ENCODE peak calls at places on chromosomes 2 and 18, in six cellular contexts. J, M, A, W, E and N are unnamed samples.

GRCh38 chr2:115999039-115999438 is 1556.6 kb downstream of the DPP10 start:
- DNase-seq in M (no peak), E (no peak), A (no peak), W (no peak), J (no peak), N (no peak)

GRCh38 chr2:188292446-188293239 is 969 bp downstream of the GULP1 start:
- DNase-seq in E (peak), J (peak), M (peak), A (peak), W (peak), N (peak)

GRCh38 chr18:48007955-48008701 is 77.7 kb upstream of the SMAD2 start:
- DNase-seq in E (peak), A (no peak), M (no peak), J (peak), W (peak), N (peak)

GRCh38 chr18:78984941-78985784 is 5.5 kb downstream of the SALL3 start:
- DNase-seq in M (no peak), W (no peak), E (no peak), J (peak), A (no peak), N (no peak)

GRCh38 chr2:188456114-188456909 is 164.6 kb downstream of the GULP1 start:
- DNase-seq in J (no peak), W (no peak), M (no peak), A (no peak), E (no peak), N (no peak)

GRCh38 chr2:138029238-138029637 is 65.0 kb downstream of the HNMT start:
- DNase-seq in W (no peak), A (peak), J (no peak), M (no peak), E (no peak), N (no peak)

GRCh38 chr2:111094686-111095085 is 26.0 kb upstream of the BCL2L11 start:
- DNase-seq in E (no peak), J (no peak), W (no peak), A (no peak), M (no peak), N (no peak)

GRCh38 chr2:113979172-113980128 is 89.6 kb downstream of the ACTR3 start:
- DNase-seq in W (no peak), E (no peak), M (no peak), J (peak), A (no peak), N (peak)

GRCh38 chr2:195330513-195330956 is 326.5 kb upstream of the SLC39A10 start:
- DNase-seq in W (no peak), M (no peak), A (no peak), E (no peak), J (no peak), N (no peak)

GRCh38 chr2:762646-763045 is 85.4 kb upstream of the TMEM18 start:
- DNase-seq in W (no peak), A (no peak), J (no peak), E (no peak), M (no peak), N (no peak)

GRCh38 chr2:68279691-68280090 is 27.4 kb upstream of the PPP3R1 start:
- DNase-seq in M (no peak), J (no peak), E (no peak), A (no peak), W (peak), N (no peak)

GRCh38 chr2:36578343-36579296 is 19.3 kb downstream of the FEZ2 start:
- DNase-seq in A (no peak), J (peak), W (peak), E (no peak), M (no peak), N (no peak)

GRCh38 chr2:207432471-207432870 is 97.3 kb upstream of the CREB1 start:
- DNase-seq in M (no peak), E (no peak), W (no peak), J (no peak), A (peak), N (no peak)

DNA sequence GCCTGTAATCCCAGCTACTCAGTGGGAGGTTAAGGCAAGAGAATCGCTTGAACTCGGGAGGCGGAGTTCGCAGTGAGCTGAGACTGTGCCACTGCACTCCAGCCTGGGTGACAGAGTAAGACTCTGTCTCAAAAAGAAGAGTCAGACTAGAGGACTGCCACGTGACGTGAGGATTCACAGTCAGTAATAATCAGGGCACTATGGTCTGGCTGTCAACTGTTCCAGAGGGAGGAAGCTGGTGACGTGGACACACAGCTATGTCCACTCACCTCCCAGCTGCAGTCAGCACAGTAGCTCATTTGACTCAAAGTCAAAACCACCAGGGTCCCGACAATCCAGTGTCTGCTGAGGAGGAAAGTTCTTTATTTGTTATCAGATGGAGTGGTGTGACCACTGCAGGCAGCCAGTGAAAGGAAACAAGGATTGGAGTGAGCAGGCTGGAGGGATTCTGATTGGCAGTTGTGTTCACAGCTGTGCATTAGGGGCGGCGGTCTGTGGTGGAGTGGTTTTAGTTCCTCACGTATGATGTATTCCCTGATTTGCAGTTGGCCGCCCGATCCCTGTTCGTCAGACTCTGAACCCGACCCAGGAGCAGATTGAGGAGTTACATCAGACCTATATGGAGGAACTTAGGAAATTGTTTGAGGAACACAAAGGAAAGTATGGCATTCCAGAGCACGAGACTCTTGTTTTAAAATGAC is 37.9 kb downstream of the MOGAT1 start:
- DNase-seq in W (no peak), A (peak), M (peak), J (peak), E (peak), N (peak)
- TF ChIP-seq POLR2A in W (no peak), A (peak), M (no peak), J (no peak), E (no peak), N (peak)

GRCh38 chr2:46486441-46486840 is 7.1 kb downstream of the TMEM247 start:
- DNase-seq in W (no peak), A (no peak), M (no peak), J (no peak), E (no peak), N (no peak)

GRCh38 chr2:46489430-46489829 is 10.1 kb downstream of the TMEM247 start:
- DNase-seq in E (no peak), W (no peak), J (no peak), A (no peak), M (no peak), N (no peak)

GRCh38 chr2:46487667-46488333 is 8.4 kb downstream of the TMEM247 start:
- DNase-seq in J (peak), E (peak), M (peak), A (peak), W (no peak), N (peak)

GRCh38 chr2:46490521-46491141 is 11.3 kb downstream of the TMEM247 start:
- DNase-seq in J (no peak), M (no peak), W (no peak), E (peak), A (peak), N (peak)

GRCh38 chr2:46488389-46488788 is 9.0 kb downstream of the TMEM247 start:
- DNase-seq in W (no peak), E (no peak), M (no peak), J (no peak), A (no peak), N (no peak)
- H3K27ac ChIP-seq in W (no peak), E (no peak), M (no peak), J (no peak), A (no peak), N (peak)

GRCh38 chr2:20095469-20095868 is 44.0 kb upstream of the LAPTM4A start:
- DNase-seq in A (no peak), E (no peak), W (no peak), J (no peak), M (no peak), N (no peak)
- TF ChIP-seq CTCF in A (no peak), E (no peak), W (no peak), J (no peak), M (no peak), N (no peak)

DNA sequence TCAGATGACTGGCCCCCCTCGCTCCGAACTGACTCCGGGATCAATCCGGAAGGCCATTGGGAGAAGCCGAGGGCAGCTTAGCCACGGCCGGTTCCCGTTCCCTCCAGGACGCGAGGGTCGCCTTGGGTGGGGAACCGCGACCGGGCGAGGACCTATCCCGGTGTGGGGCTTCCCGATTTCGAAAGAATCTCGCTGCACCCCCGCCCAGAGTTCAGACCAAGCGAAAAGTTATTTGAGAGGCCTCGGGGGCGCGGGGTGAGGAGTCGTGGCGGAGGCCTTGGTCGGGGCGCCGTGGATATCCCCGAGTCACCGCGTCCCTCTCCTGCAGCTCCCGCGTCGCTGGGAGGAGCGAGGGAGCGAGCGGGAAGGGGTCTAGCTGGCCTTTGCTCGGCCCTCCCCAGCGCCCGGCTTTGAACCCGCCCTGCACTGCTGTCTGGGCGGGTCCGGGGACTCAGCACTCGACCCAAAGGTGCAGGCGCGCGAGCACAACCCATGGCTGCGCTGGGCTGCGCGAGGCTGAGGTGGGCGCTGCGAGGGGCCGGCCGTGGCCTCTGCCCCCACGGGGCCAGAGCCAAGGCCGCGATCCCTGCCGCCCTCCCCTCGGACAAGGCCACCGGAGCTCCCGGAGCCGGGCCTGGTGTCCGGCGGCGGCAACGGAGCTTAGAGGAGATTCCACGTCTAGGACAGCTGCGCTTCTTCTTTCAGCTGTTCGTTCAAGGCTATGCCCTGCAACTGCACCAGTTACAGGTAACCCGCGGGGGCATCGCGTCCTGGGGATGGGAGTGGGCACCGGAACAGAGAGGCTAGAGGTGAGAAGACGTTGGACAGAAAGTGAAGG is at the start of gene CYP27A1:
- DNase-seq in M (peak), E (peak), A (no peak), J (no peak), W (peak), N (peak)
- TF ChIP-seq POLR2A in M (no peak), E (peak), A (no peak), J (no peak), W (peak), N (no peak)

GRCh38 chr18:60691061-60691460 is 318.5 kb upstream of the MC4R start:
- DNase-seq in J (no peak), M (no peak), W (no peak), E (no peak), A (no peak), N (no peak)

GRCh38 chr18:60684843-60685513 is 312.4 kb upstream of the MC4R start:
- DNase-seq in M (no peak), A (peak), J (peak), E (no peak), W (no peak), N (no peak)

GRCh38 chr18:60686142-60686541 is 313.6 kb upstream of the MC4R start:
- DNase-seq in E (no peak), J (no peak), W (no peak), M (no peak), A (no peak), N (no peak)
- H3K27ac ChIP-seq in E (no peak), J (no peak), W (no peak), M (no peak), A (no peak), N (no peak)

GRCh38 chr2:146678516-146678915 is 1166.3 kb upstream of the ACVR2A start:
- DNase-seq in W (no peak), E (no peak), A (no peak), M (no peak), J (no peak), N (no peak)

GRCh38 chr2:146677280-146677679 is 1167.5 kb upstream of the ACVR2A start:
- DNase-seq in J (peak), M (no peak), A (peak), E (no peak), W (no peak), N (no peak)
- TF ChIP-seq CTCF in J (no peak), M (no peak), A (peak), E (no peak), W (no peak), N (no peak)

GRCh38 chr18:32460046-32460785 is 10.5 kb downstream of the GAREM1 start:
- DNase-seq in A (no peak), W (no peak), J (no peak), E (no peak), M (no peak), N (no peak)
- TF ChIP-seq POLR2A in A (no peak), W (no peak), J (no peak), E (no peak), M (no peak), N (no peak)

DNA sequence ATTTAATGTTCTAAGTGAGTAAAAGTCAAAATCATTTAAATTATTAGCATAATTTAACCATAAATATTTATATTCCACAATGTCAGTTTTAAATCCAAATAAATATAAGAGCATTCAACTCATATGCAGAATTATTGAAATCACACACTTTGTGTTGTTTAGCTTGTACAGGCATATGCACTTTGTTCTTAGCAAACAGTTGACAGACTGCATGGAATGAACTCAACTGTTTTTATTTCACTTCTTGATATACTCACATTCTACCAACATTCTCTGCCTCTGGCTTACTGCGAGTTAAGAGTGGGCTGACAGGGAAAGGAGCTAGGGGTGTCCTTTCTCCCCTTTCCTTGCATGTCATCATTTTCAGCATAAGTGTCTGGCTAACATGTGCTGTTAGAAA is 7.6 kb upstream of the PIEZO2 start:
- DNase-seq in W (no peak), A (no peak), J (no peak), E (no peak), M (no peak), N (no peak)
- H3K27ac ChIP-seq in W (no peak), A (no peak), J (no peak), E (no peak), M (no peak), N (no peak)

GRCh38 chr2:75640621-75641121 is 5.9 kb upstream of the MRPL19 start:
- DNase-seq in M (peak), A (peak), J (peak), W (peak), E (peak), N (peak)
- TF ChIP-seq CTCF in M (peak), A (peak), J (peak), W (peak), E (peak), N (peak)

GRCh38 chr18:8793445-8794132 is 88.2 kb downstream of the MTCL1 start:
- DNase-seq in M (no peak), J (no peak), E (no peak), A (no peak), W (no peak), N (no peak)

GRCh38 chr18:8792688-8793316 is 87.4 kb downstream of the MTCL1 start:
- DNase-seq in E (no peak), M (no peak), A (no peak), J (no peak), W (no peak), N (no peak)

GRCh38 chr18:8794133-8794986 is 89.0 kb downstream of the MTCL1 start:
- DNase-seq in E (peak), J (peak), A (peak), W (no peak), M (no peak), N (no peak)

GRCh38 chr18:8797206-8797605 is 91.8 kb downstream of the MTCL1 start:
- DNase-seq in W (no peak), A (peak), J (peak), E (no peak), M (no peak), N (no peak)

GRCh38 chr18:8795586-8795985 is 90.2 kb downstream of the MTCL1 start:
- DNase-seq in J (no peak), M (no peak), W (no peak), E (no peak), A (no peak), N (no peak)
- TF ChIP-seq POLR2A in J (no peak), M (no peak), W (no peak), E (no peak), A (no peak), N (no peak)